ENCODE peak calls at places on chromosome 12, in nine cellular contexts. F is fibroblast of lung, B is RWPE1, R is ovary, Z is sigmoid colon, X is endothelial cell of umbilical vein, H is AG09319, E is uterus, O is MCF 10A. V is an unnamed sample.

GRCh38 chr12:100184549-100184948 is 16.1 kb upstream of the ACTR6 start:
- DNase-seq in E (no peak), O (no peak), R (no peak), B (no peak), H (no peak), X (no peak), F (no peak), Z (no peak), V (peak; percentile 47)

GRCh38 chr12:1054103-1054838 is 63.2 kb downstream of the ERC1 start:
- DNase-seq in X (no peak), R (no peak), Z (no peak), E (no peak), B (no peak), F (no peak), H (no peak), O (no peak), V (no peak)

GRCh38 chr12:51238037-51238509 is 553 bp upstream of the DAZAP2 start:
- DNase-seq in O (no peak), X (no peak), E (no peak), H (no peak), Z (no peak), B (no peak), F (no peak), R (no peak), V (no peak)

GRCh38 chr12:108694812-108695278 is 36.5 kb downstream of the CORO1C start:
- DNase-seq in B (no peak), E (no peak), F (no peak), X (peak; percentile 53), O (no peak), R (no peak), Z (no peak), H (no peak), V (peak; percentile 60)

GRCh38 chr12:101174576-101174975 is 35.5 kb downstream of the SLC5A8 start:
- DNase-seq in Z (no peak), H (no peak), E (no peak), R (no peak), X (no peak), F (no peak), O (no peak), B (no peak), V (no peak)

GRCh38 chr12:45279916-45280547 is 64.1 kb downstream of the ANO6 start:
- DNase-seq in H (no peak), X (no peak), F (no peak), R (no peak), E (no peak), B (no peak), Z (no peak), O (no peak), V (no peak)

GRCh38 chr12:109020750-109021380 is at the start of gene SVOP:
- DNase-seq in R (peak; percentile 57), O (peak; percentile 70), E (peak; percentile 54), X (peak; percentile 75), B (peak; percentile 74), Z (peak; percentile 76), H (peak; percentile 18), F (peak; percentile 76), V (peak; percentile 72)

GRCh38 chr12:42143401-42144173 is 1.1 kb downstream of the GXYLT1 start:
- DNase-seq in X (peak; percentile 54), B (no peak), R (no peak), E (no peak), F (peak; percentile 44), H (no peak), Z (no peak), O (peak; percentile 47), V (peak; percentile 27)

GRCh38 chr12:46377678-46378077 is 5.1 kb upstream of the SLC38A2 start:
- DNase-seq in O (no peak), F (no peak), R (no peak), E (no peak), B (no peak), Z (no peak), X (no peak), H (no peak), V (peak; percentile 73)

GRCh38 chr12:78260976-78261375 is 430.3 kb downstream of the NAV3 start:
- DNase-seq in B (no peak), R (no peak), F (no peak), O (no peak), E (no peak), H (no peak), Z (no peak), X (no peak), V (no peak)
- TF ChIP-seq CTCF in B (no peak), R (no peak), F (no peak), O (no peak), E (no peak), H (no peak), Z (no peak), X (no peak), V (no peak)

DNA sequence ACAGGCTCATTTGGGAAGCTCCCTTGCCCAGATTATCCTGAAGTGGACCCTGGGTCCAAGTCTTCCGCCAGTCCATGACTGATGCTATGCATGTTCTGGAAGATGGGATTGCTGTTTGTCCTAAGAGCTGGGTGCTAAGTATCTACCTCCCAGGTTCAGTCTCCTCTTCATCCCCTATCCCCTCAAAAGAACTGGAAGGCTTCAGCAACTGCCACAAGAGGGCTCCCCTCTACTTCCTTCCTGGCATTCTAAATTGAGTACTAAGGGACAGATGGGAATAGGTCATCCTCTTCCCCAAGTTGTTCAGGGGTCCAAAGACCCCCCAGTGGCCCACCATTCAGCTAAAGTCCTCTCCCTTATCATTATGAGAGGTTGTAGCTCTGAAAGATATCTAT is 9.0 kb upstream of the FKBP11 start:
- DNase-seq in Z (peak; percentile 44), O (peak; percentile 21), F (no peak), E (no peak), B (peak; percentile 15), H (no peak), R (no peak), X (no peak), V (no peak)
- TF ChIP-seq CTCF in Z (no peak), O (peak; percentile 12), F (no peak), E (no peak), B (peak; percentile 36), H (peak; percentile 8), R (no peak), X (no peak), V (peak; percentile 21)

DNA sequence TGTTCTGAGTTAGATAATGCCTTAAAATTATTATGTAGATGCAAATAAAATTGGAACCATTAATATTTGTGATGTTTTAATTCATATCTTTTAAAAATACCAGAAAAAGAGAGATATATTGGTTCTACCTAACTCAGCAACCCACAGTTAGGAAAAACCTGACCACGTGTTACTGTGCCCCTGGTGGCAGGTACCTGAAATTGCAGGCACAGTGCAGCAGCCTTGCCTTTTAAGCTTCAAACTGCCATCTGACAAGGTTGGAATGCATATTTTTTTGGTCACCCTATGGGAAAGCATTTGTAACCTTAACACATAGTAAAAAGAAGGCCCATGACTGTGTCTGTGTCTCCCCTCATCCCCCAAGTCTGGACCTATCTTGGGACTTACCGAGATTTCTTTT is 109.4 kb upstream of the NOS1 start:
- DNase-seq in H (no peak), F (no peak), R (no peak), B (no peak), X (no peak), Z (no peak), E (no peak), O (peak; percentile 17), V (no peak)
- TF ChIP-seq CTCF in H (peak; percentile 12), F (peak; percentile 5), R (no peak), B (no peak), X (peak; percentile 29), Z (no peak), E (no peak), O (peak; percentile 44), V (peak; percentile 47)

GRCh38 chr12:63779498-63780481 is at the start of gene RXYLT1:
- DNase-seq in O (peak; percentile 74), F (peak; percentile 81), B (peak; percentile 88), Z (peak; percentile 92), E (peak; percentile 86), X (peak; percentile 82), H (peak; percentile 41), R (peak; percentile 90), V (peak; percentile 65)
- TF ChIP-seq CTCF in O (no peak), F (no peak), B (no peak), Z (no peak), E (no peak), X (no peak), H (no peak), R (peak; percentile 37), V (no peak)

GRCh38 chr12:122867701-122868461 is 28.0 kb downstream of the VPS37B start:
- DNase-seq in B (peak; percentile 79), R (peak; percentile 55), X (peak; percentile 30), O (peak; percentile 77), E (no peak), F (no peak), Z (peak; percentile 65), H (no peak), V (no peak)
- TF ChIP-seq CTCF in B (peak; percentile 59), R (no peak), X (peak; percentile 35), O (peak; percentile 38), E (no peak), F (no peak), Z (no peak), H (no peak), V (no peak)

GRCh38 chr12:120194534-120195395 is at the start of gene GCN1:
- DNase-seq in H (peak; percentile 37), E (peak; percentile 86), O (peak; percentile 82), Z (peak; percentile 88), F (peak; percentile 87), X (peak; percentile 85), B (peak; percentile 82), R (peak; percentile 87), V (peak; percentile 89)
- TF ChIP-seq CTCF in H (no peak), E (no peak), O (no peak), Z (no peak), F (no peak), X (no peak), B (no peak), R (no peak), V (no peak)

DNA sequence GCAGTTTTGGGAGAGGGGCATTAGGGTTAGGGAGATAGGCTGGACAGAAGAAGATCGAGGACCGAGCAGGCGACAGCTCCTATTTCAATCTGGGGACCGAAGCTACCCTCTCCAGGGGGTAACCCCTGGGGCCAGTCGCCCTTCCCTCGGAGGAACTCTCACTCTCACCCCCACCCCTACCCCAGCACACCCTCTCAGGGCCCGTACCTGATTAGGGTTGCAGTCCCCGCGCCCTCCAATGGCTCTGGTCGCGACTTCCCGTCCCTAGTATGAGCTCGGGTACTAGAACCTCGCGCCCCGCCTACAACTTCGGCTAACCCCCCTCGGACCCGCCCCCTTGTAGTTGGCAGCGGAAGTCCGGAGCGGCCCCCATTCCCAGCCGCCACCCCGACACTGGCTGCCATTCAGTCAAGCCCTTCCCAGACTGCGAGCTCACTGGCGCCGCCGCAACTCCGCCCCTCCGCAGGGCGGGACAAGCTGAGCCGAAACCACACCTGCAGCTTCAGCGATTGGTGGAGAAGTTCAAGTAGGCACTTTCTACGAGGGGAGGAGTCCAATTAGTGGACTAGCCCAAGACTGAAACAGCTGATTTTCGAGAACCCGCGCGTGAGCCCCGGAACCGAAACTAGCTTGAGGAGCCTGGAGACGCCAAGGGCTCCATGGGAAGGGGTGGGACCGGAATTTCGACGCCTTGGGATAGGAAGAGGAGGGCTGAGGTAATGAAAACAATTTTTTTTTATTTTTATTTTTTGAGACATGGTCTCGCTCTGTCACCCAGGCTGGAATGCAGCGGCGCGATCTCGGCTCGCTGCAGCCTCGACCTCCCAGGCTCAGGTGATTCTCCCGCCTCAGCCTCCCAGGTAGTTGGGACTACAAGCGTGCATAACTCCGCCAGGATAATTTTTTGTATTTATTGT is at the start of gene STAT2:
- DNase-seq in B (peak; percentile 97), E (peak; percentile 99), Z (peak; percentile 99), O (peak; percentile 100), R (peak; percentile 98), H (peak; percentile 100), F (peak; percentile 100), X (peak; percentile 100), V (peak; percentile 100)
- TF ChIP-seq CTCF in B (no peak), E (no peak), Z (no peak), O (no peak), R (no peak), H (no peak), F (no peak), X (no peak), V (no peak)

GRCh38 chr12:124397807-124398577 is 103.1 kb downstream of the RFLNA start:
- DNase-seq in O (peak; percentile 69), X (no peak), B (no peak), Z (peak; percentile 93), H (no peak), E (peak; percentile 79), R (peak; percentile 71), F (peak; percentile 60), V (peak; percentile 65)
- TF ChIP-seq CTCF in O (no peak), X (no peak), B (no peak), Z (no peak), H (no peak), E (no peak), R (no peak), F (no peak), V (no peak)